ENCODE peak calls at places on chromosome 14, in six cellular contexts. One of them, this sample, is unnamed.

GRCh38 chr14:55383039-55383438 is 28.6 kb downstream of the ATG14 start:
- DNase-seq in stimulated activated CD4-positive, alpha-beta T cell treated with anti-CD3 and anti-CD28 coated beads, TNF-alpha, amount 100 ng/mL, for 48 hours: no peak
- DNase-seq in anterior cingulate cortex: no peak
- DNase-seq in NCI-H2107: no peak
- DNase-seq in A549: no peak
- DNase-seq in EH: peak
- DNase-seq in this sample: no peak

GRCh38 chr14:59343585-59343984 is 121.6 kb downstream of the GPR135 start:
- DNase-seq in stimulated activated CD4-positive, alpha-beta T cell treated with anti-CD3 and anti-CD28 coated beads, TNF-alpha, amount 100 ng/mL, for 48 hours: no peak
- DNase-seq in anterior cingulate cortex: no peak
- DNase-seq in NCI-H2107: peak
- DNase-seq in A549: no peak
- DNase-seq in EH: no peak
- DNase-seq in this sample: no peak

GRCh38 chr14:64233791-64234190 is 60.4 kb downstream of the ESR2 start:
- DNase-seq in stimulated activated CD4-positive, alpha-beta T cell treated with anti-CD3 and anti-CD28 coated beads, TNF-alpha, amount 100 ng/mL, for 48 hours: no peak
- DNase-seq in anterior cingulate cortex: no peak
- DNase-seq in NCI-H2107: no peak
- DNase-seq in A549: no peak
- DNase-seq in EH: peak
- DNase-seq in this sample: no peak

GRCh38 chr14:54976316-54976715 is 50.6 kb downstream of the WDHD1 start:
- DNase-seq in stimulated activated CD4-positive, alpha-beta T cell treated with anti-CD3 and anti-CD28 coated beads, TNF-alpha, amount 100 ng/mL, for 48 hours: no peak
- DNase-seq in anterior cingulate cortex: no peak
- DNase-seq in NCI-H2107: no peak
- DNase-seq in A549: no peak
- DNase-seq in EH: peak
- DNase-seq in this sample: no peak

GRCh38 chr14:93984070-93984469 is 7.7 kb upstream of the ASB2 start:
- DNase-seq in stimulated activated CD4-positive, alpha-beta T cell treated with anti-CD3 and anti-CD28 coated beads, TNF-alpha, amount 100 ng/mL, for 48 hours: no peak
- DNase-seq in anterior cingulate cortex: no peak
- DNase-seq in NCI-H2107: no peak
- DNase-seq in A549: no peak
- DNase-seq in EH: peak
- DNase-seq in this sample: no peak

GRCh38 chr14:104800600-104801283 is at the start of gene ZBTB42:
- DNase-seq in stimulated activated CD4-positive, alpha-beta T cell treated with anti-CD3 and anti-CD28 coated beads, TNF-alpha, amount 100 ng/mL, for 48 hours: no peak
- DNase-seq in anterior cingulate cortex: no peak
- DNase-seq in NCI-H2107: no peak
- DNase-seq in A549: no peak
- DNase-seq in EH: peak
- DNase-seq in this sample: peak

GRCh38 chr14:52025310-52025709 is 36.0 kb downstream of the RTRAF start:
- DNase-seq in stimulated activated CD4-positive, alpha-beta T cell treated with anti-CD3 and anti-CD28 coated beads, TNF-alpha, amount 100 ng/mL, for 48 hours: no peak
- DNase-seq in anterior cingulate cortex: no peak
- DNase-seq in NCI-H2107: no peak
- DNase-seq in A549: no peak
- DNase-seq in EH: peak
- DNase-seq in this sample: no peak

GRCh38 chr14:101716077-101716950 is 45.2 kb upstream of the PPP2R5C start:
- DNase-seq in stimulated activated CD4-positive, alpha-beta T cell treated with anti-CD3 and anti-CD28 coated beads, TNF-alpha, amount 100 ng/mL, for 48 hours: no peak
- DNase-seq in anterior cingulate cortex: no peak
- DNase-seq in NCI-H2107: no peak
- DNase-seq in A549: no peak
- DNase-seq in EH: no peak
- DNase-seq in this sample: no peak

GRCh38 chr14:104150201-104151027 is 12.0 kb downstream of the KIF26A start:
- DNase-seq in stimulated activated CD4-positive, alpha-beta T cell treated with anti-CD3 and anti-CD28 coated beads, TNF-alpha, amount 100 ng/mL, for 48 hours: no peak
- DNase-seq in anterior cingulate cortex: no peak
- DNase-seq in NCI-H2107: no peak
- DNase-seq in A549: peak
- DNase-seq in EH: peak
- DNase-seq in this sample: no peak

GRCh38 chr14:50792058-50792477 is 38.9 kb downstream of the NIN start:
- DNase-seq in stimulated activated CD4-positive, alpha-beta T cell treated with anti-CD3 and anti-CD28 coated beads, TNF-alpha, amount 100 ng/mL, for 48 hours: no peak
- DNase-seq in anterior cingulate cortex: no peak
- DNase-seq in NCI-H2107: no peak
- DNase-seq in A549: no peak
- DNase-seq in EH: no peak
- DNase-seq in this sample: no peak

GRCh38 chr14:56794557-56795283 is 15.6 kb downstream of the OTX2 start:
- DNase-seq in stimulated activated CD4-positive, alpha-beta T cell treated with anti-CD3 and anti-CD28 coated beads, TNF-alpha, amount 100 ng/mL, for 48 hours: no peak
- DNase-seq in anterior cingulate cortex: no peak
- DNase-seq in NCI-H2107: no peak
- DNase-seq in A549: no peak
- DNase-seq in EH: no peak
- DNase-seq in this sample: no peak

GRCh38 chr14:53341324-53341723 is 188.2 kb upstream of the DDHD1 start:
- DNase-seq in stimulated activated CD4-positive, alpha-beta T cell treated with anti-CD3 and anti-CD28 coated beads, TNF-alpha, amount 100 ng/mL, for 48 hours: no peak
- DNase-seq in anterior cingulate cortex: no peak
- DNase-seq in NCI-H2107: no peak
- DNase-seq in A549: no peak
- DNase-seq in EH: no peak
- DNase-seq in this sample: no peak

GRCh38 chr14:101962503-101962874 is 1.9 kb upstream of the DYNC1H1 start:
- DNase-seq in stimulated activated CD4-positive, alpha-beta T cell treated with anti-CD3 and anti-CD28 coated beads, TNF-alpha, amount 100 ng/mL, for 48 hours: no peak
- DNase-seq in anterior cingulate cortex: peak
- DNase-seq in NCI-H2107: peak
- DNase-seq in A549: peak
- DNase-seq in EH: peak
- DNase-seq in this sample: no peak